ENCODE peak calls at places on chromosomes 13 and 19, in nine cellular contexts. C is GM12865, H is transverse colon, Y is neural crest cell, E is hepatocyte, Z is DND-41, T is BJ, B is thoracic aorta, G is stomach. A is an unnamed sample.
A peak's percentile ranks its signal among the peaks of the same experiment; 100 is the strongest.

GRCh38 chr19:45402469-45403070 is 2.3 kb downstream of the PPP1R13L start:
- DNase-seq in G (peak; percentile 31), Z (no peak), Y (peak; percentile 59), H (peak; percentile 67), E (peak; percentile 82), C (peak; percentile 54), B (no peak), T (no peak), A (peak; percentile 55)

GRCh38 chr13:74288361-74288911 is 154.2 kb upstream of the KLF12 start:
- DNase-seq in E (peak; percentile 46), H (peak; percentile 49), Y (peak; percentile 14), G (peak; percentile 33), B (no peak), C (peak; percentile 26), T (no peak), Z (peak; percentile 59), A (peak; percentile 27)

GRCh38 chr19:45125975-45126493 is 33.1 kb downstream of the PPP1R37 start:
- DNase-seq in T (no peak), B (no peak), Z (peak; percentile 70), Y (peak; percentile 64), C (peak; percentile 79), H (peak; percentile 85), G (peak; percentile 87), E (peak; percentile 83), A (peak; percentile 52)

GRCh38 chr13:43405457-43405856 is 381.3 kb downstream of the ENOX1 start:
- DNase-seq in H (no peak), Y (no peak), T (no peak), E (no peak), C (no peak), B (no peak), Z (no peak), G (no peak), A (no peak)

GRCh38 chr19:12985049-12985776 is 10.1 kb upstream of the NFIX start:
- DNase-seq in H (peak; percentile 88), T (no peak), E (peak; percentile 59), G (peak; percentile 82), Z (no peak), Y (no peak), B (no peak), C (peak; percentile 43), A (no peak)

GRCh38 chr13:72537782-72538181 is 189.6 kb downstream of the MZT1 start:
- DNase-seq in T (no peak), B (no peak), Y (no peak), G (no peak), Z (no peak), C (no peak), H (no peak), E (no peak), A (no peak)

GRCh38 chr13:111448504-111448903 is 128.1 kb downstream of the TEX29 start:
- DNase-seq in T (no peak), E (no peak), C (no peak), G (no peak), Z (no peak), B (no peak), Y (no peak), H (no peak), A (no peak)

GRCh38 chr13:44052843-44053607 is 173.3 kb downstream of the LACC1 start:
- DNase-seq in Y (no peak), C (no peak), B (peak; percentile 7), G (no peak), Z (no peak), H (peak; percentile 17), T (no peak), E (peak; percentile 37), A (no peak)

GRCh38 chr19:14114854-14115253 is 2.7 kb downstream of the PRKACA start:
- DNase-seq in Y (peak; percentile 21), G (peak; percentile 60), Z (peak; percentile 29), B (no peak), E (no peak), H (peak; percentile 71), T (no peak), C (peak; percentile 58), A (peak; percentile 48)

GRCh38 chr19:55909801-55910200 is 22.3 kb downstream of the NLRP13 start:
- DNase-seq in T (no peak), B (no peak), C (no peak), G (no peak), H (no peak), E (no peak), Y (no peak), Z (no peak), A (no peak)

GRCh38 chr19:55912916-55913315 is 19.2 kb downstream of the NLRP13 start:
- DNase-seq in Y (no peak), E (no peak), Z (no peak), B (no peak), G (no peak), T (no peak), H (no peak), C (no peak), A (no peak)

DNA sequence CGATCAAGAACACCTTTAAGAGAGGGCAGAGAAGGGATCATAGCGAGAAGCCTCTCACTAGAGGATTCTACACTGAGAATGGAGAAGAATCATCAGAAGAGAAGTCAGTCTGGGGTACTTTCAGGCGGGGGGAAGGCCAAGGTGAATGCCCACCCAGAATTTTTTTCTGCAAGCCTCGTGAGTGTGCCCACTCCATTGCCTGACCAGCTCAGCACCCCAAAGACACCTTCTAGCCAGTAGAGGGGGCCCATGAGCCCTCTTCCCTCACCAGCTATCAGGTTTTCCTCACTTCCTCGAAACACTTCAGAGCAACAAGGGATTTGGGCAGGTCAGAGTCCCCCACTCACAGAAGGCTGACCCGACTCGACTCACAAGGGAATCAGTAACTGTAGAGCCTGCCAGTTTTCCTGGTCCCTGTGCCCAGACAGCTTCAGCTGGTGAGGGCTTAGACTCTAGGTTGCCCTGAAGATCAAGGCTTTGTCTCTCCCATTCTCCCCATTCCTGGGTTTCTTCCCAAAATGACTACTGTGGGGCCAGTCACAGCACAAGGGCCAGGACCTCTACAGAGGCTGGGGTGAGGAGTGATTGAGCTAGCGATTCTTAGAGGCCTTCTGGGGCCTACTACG is 18.4 kb downstream of the NLRP13 start:
- DNase-seq in E (no peak), Y (no peak), B (no peak), H (no peak), Z (peak; percentile 7), T (no peak), C (peak; percentile 1), G (no peak), A (no peak)
- TF ChIP-seq CTCF in E (no peak), Y (no peak), B (no peak), H (no peak), Z (peak; percentile 46), T (no peak), C (peak; percentile 24), G (no peak), A (no peak)

GRCh38 chr13:28659611-28659970 is 661 bp downstream of the POMP start:
- DNase-seq in H (no peak), G (no peak), B (no peak), T (no peak), C (peak; percentile 63), Y (no peak), Z (no peak), E (peak; percentile 22), A (no peak)

GRCh38 chr13:28655566-28655965 is 3.4 kb upstream of the POMP start:
- DNase-seq in C (no peak), B (no peak), E (no peak), H (no peak), G (no peak), Z (no peak), T (peak; percentile 47), Y (no peak), A (no peak)

GRCh38 chr13:28658796-28659610 is at the start of gene POMP:
- DNase-seq in T (peak; percentile 50), H (peak; percentile 94), E (peak; percentile 94), B (peak; percentile 81), Y (peak; percentile 80), G (peak; percentile 93), C (peak; percentile 95), Z (peak; percentile 95), A (peak; percentile 96)

GRCh38 chr13:28658539-28658795 is 463 bp upstream of the POMP start:
- DNase-seq in B (no peak), H (no peak), E (peak; percentile 6), G (no peak), Y (no peak), C (no peak), T (no peak), Z (no peak), A (no peak)

GRCh38 chr13:28657784-28658538 is 969 bp upstream of the POMP start:
- DNase-seq in C (peak; percentile 58), E (peak; percentile 22), H (no peak), Z (no peak), B (no peak), Y (no peak), G (no peak), T (no peak), A (no peak)
- TF ChIP-seq CTCF in C (no peak), E (peak; percentile 34), H (no peak), Z (peak; percentile 47), B (no peak), Y (no peak), G (no peak), T (no peak), A (no peak)

GRCh38 chr19:38290631-38291147 is 13.4 kb upstream of the C19orf33 start:
- DNase-seq in G (peak; percentile 95), T (peak; percentile 87), B (no peak), Y (no peak), H (no peak), C (no peak), Z (no peak), E (peak; percentile 48), A (no peak)

GRCh38 chr19:38293281-38293680 is 10.8 kb upstream of the C19orf33 start:
- DNase-seq in B (no peak), Y (no peak), T (no peak), G (no peak), E (no peak), Z (no peak), C (no peak), H (no peak), A (no peak)

GRCh38 chr19:38294090-38294489 is 10.0 kb upstream of the C19orf33 start:
- DNase-seq in T (no peak), C (no peak), Z (no peak), B (no peak), Y (peak; percentile 17), H (no peak), G (no peak), E (no peak), A (no peak)

GRCh38 chr19:38289955-38290354 is 14.1 kb upstream of the C19orf33 start:
- DNase-seq in T (no peak), H (no peak), Z (no peak), B (no peak), G (no peak), E (no peak), Y (no peak), C (no peak), A (no peak)

DNA sequence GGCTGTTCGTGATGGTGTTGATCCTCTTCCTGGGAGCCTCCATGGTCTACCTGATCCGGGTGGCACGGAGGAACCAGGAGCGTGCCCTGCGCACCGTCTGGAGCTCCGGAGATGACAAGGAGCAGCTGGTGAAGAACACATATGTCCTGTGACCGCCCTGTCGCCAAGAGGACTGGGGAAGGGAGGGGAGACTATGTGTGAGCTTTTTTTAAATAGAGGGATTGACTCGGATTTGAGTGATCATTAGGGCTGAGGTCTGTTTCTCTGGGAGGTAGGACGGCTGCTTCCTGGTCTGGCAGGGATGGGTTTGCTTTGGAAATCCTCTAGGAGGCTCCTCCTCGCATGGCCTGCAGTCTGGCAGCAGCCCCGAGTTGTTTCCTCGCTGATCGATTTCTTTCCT is 12.2 kb upstream of the C19orf33 start:
- DNase-seq in E (no peak), H (no peak), C (no peak), G (no peak), Z (no peak), T (no peak), Y (no peak), B (no peak), A (no peak)
- TF ChIP-seq CTCF in E (peak; percentile 10), H (no peak), C (no peak), G (no peak), Z (no peak), T (peak; percentile 24), Y (no peak), B (no peak), A (no peak)

GRCh38 chr19:36876993-36877938 is 26.6 kb downstream of the ZNF345 start:
- DNase-seq in H (no peak), E (no peak), Z (no peak), B (no peak), Y (no peak), G (no peak), C (no peak), T (no peak), A (no peak)
- TF ChIP-seq CTCF in H (no peak), E (no peak), Z (no peak), B (no peak), Y (no peak), G (no peak), C (no peak), T (no peak), A (no peak)